ENCODE peak calls at places on chromosomes 3 and 15, in five cellular contexts. F is C1 segment of cervical spinal cord; I is endothelial cell of umbilical vein; P is HTR-8/SVneo; N is stimulated activated CD4-positive, alpha-beta T cell treated with anti-CD3 and anti-CD28 coated beads, Interleukin-1b, Interleukin-23, amount 100 ng/mL, for 48 hours. E is an unnamed sample.
A peak's percentile ranks its signal among the peaks of the same experiment; 100 is the strongest.

GRCh38 chr3:115415246-115415645 is 208.1 kb upstream of the GAP43 start:
- DNase-seq in F (no peak), I (no peak), P (no peak), N (no peak), E (no peak)

GRCh38 chr3:24067483-24067882 is 122.4 kb downstream of the NR1D2 start:
- DNase-seq in F (no peak), I (no peak), P (no peak), N (no peak), E (no peak)

GRCh38 chr3:23314981-23315805 is 112.1 kb downstream of the UBE2E2 start:
- DNase-seq in F (no peak), I (no peak), P (no peak), N (no peak), E (no peak)

GRCh38 chr15:82110144-82110543 is 64.3 kb upstream of the MEX3B start:
- DNase-seq in F (no peak), I (no peak), P (no peak), N (no peak), E (no peak)

GRCh38 chr3:128559486-128560225 is 66.7 kb upstream of the GATA2 start:
- DNase-seq in F (no peak), I (peak; percentile 23), P (no peak), N (no peak), E (no peak)

GRCh38 chr15:63043391-63044076 is 987 bp downstream of the TPM1 start:
- DNase-seq in F (no peak), I (peak; percentile 48), P (no peak), N (no peak), E (no peak)

GRCh38 chr3:24225027-24225743 is 269.5 kb downstream of the THRB start:
- DNase-seq in F (no peak), I (no peak), P (no peak), N (no peak), E (no peak)

GRCh38 chr15:73010154-73011152 is 41.8 kb upstream of the NEO1 start:
- DNase-seq in F (no peak), I (no peak), P (no peak), N (no peak), E (no peak)

GRCh38 chr3:58041826-58042324 is 33.7 kb downstream of the FLNB start:
- DNase-seq in F (no peak), I (peak; percentile 54), P (no peak), N (no peak), E (no peak)

GRCh38 chr15:68316061-68316804 is 38.7 kb downstream of the FEM1B start:
- DNase-seq in F (no peak), I (peak; percentile 29), P (no peak), N (no peak), E (peak; percentile 64)

GRCh38 chr3:87727783-87728182 is 331.0 kb downstream of the CGGBP1 start:
- DNase-seq in F (no peak), I (no peak), P (no peak), N (no peak), E (no peak)

GRCh38 chr3:186609247-186609868 is 3.5 kb upstream of the AHSG start:
- DNase-seq in F (no peak), I (no peak), P (no peak), N (no peak), E (no peak)

GRCh38 chr15:67505675-67506572 is 15.0 kb upstream of the C15orf61 start:
- DNase-seq in F (no peak), I (no peak), P (no peak), N (no peak), E (no peak)

GRCh38 chr3:62039584-62039983 is 333.8 kb downstream of the FEZF2 start:
- DNase-seq in F (no peak), I (no peak), P (no peak), N (no peak), E (no peak)

GRCh38 chr3:23376516-23377248 is 173.6 kb downstream of the UBE2E2 start:
- DNase-seq in F (no peak), I (no peak), P (no peak), N (no peak), E (no peak)

GRCh38 chr3:194312743-194313281 is 38.3 kb downstream of the CPN2 start:
- DNase-seq in F (no peak), I (no peak), P (no peak), N (no peak), E (peak; percentile 47)

GRCh38 chr3:32274306-32274705 is 35.8 kb downstream of the CMTM8 start:
- DNase-seq in F (no peak), I (no peak), P (no peak), N (no peak), E (no peak)

GRCh38 chr3:64308931-64309330 is 83.7 kb upstream of the PRICKLE2 start:
- DNase-seq in F (no peak), I (no peak), P (no peak), N (no peak), E (no peak)

GRCh38 chr3:63067999-63068645 is 192.9 kb upstream of the CADPS start:
- DNase-seq in F (no peak), I (peak; percentile 17), P (no peak), N (no peak), E (no peak)